ENCODE peak calls at places on chromosomes 3 and 15, in four cellular contexts. One of them, this sample, is unnamed.

GRCh38 chr15:28096411-28096719 is 2.8 kb downstream of the OCA2 start:
- DNase-seq in K562: no peak
- DNase-seq in SK-N-SH: no peak
- DNase-seq in GM12878: no peak
- DNase-seq in this sample: no peak

GRCh38 chr3:66592927-66593625 is 92.3 kb upstream of the LRIG1 start:
- DNase-seq in SK-N-SH: no peak
- DNase-seq in GM12878: no peak
- DNase-seq in K562: no peak
- DNase-seq in this sample: no peak

GRCh38 chr3:123319760-123320159 is 118.0 kb downstream of the SEC22A start:
- DNase-seq in K562: no peak
- DNase-seq in GM12878: no peak
- DNase-seq in SK-N-SH: peak
- DNase-seq in this sample: peak

GRCh38 chr3:169002689-169003088 is 660.8 kb downstream of the MECOM start:
- DNase-seq in GM12878: no peak
- DNase-seq in K562: no peak
- DNase-seq in SK-N-SH: no peak
- DNase-seq in this sample: no peak

GRCh38 chr3:131705558-131706051 is 202.8 kb upstream of the MRPL3 start:
- DNase-seq in K562: no peak
- DNase-seq in GM12878: no peak
- DNase-seq in SK-N-SH: no peak
- DNase-seq in this sample: no peak

GRCh38 chr3:102053375-102053989 is 204.2 kb downstream of the NFKBIZ start:
- DNase-seq in K562: no peak
- DNase-seq in SK-N-SH: no peak
- DNase-seq in GM12878: no peak
- DNase-seq in this sample: no peak

GRCh38 chr3:129344540-129345220 is 66.0 kb downstream of the HMCES start:
- DNase-seq in GM12878: no peak
- DNase-seq in SK-N-SH: no peak
- DNase-seq in K562: peak
- DNase-seq in this sample: peak

GRCh38 chr15:31439328-31439727 is 112.7 kb downstream of the KLF13 start:
- DNase-seq in SK-N-SH: no peak
- DNase-seq in GM12878: no peak
- DNase-seq in K562: peak
- DNase-seq in this sample: peak

GRCh38 chr3:175208316-175208715 is 349.2 kb downstream of the NAALADL2 start:
- DNase-seq in GM12878: no peak
- DNase-seq in SK-N-SH: no peak
- DNase-seq in K562: no peak
- DNase-seq in this sample: no peak

GRCh38 chr3:81726132-81726531 is 35.3 kb downstream of the GBE1 start:
- DNase-seq in K562: no peak
- DNase-seq in SK-N-SH: no peak
- DNase-seq in GM12878: no peak
- DNase-seq in this sample: no peak

GRCh38 chr3:81726735-81727134 is 34.7 kb downstream of the GBE1 start:
- DNase-seq in GM12878: no peak
- DNase-seq in SK-N-SH: no peak
- DNase-seq in K562: no peak
- DNase-seq in this sample: no peak

GRCh38 chr3:81718311-81718710 is 43.1 kb downstream of the GBE1 start:
- DNase-seq in SK-N-SH: no peak
- DNase-seq in GM12878: no peak
- DNase-seq in K562: no peak
- DNase-seq in this sample: no peak

GRCh38 chr3:81728766-81729544 is 32.5 kb downstream of the GBE1 start:
- DNase-seq in GM12878: no peak
- DNase-seq in K562: no peak
- DNase-seq in SK-N-SH: no peak
- DNase-seq in this sample: no peak

DNA sequence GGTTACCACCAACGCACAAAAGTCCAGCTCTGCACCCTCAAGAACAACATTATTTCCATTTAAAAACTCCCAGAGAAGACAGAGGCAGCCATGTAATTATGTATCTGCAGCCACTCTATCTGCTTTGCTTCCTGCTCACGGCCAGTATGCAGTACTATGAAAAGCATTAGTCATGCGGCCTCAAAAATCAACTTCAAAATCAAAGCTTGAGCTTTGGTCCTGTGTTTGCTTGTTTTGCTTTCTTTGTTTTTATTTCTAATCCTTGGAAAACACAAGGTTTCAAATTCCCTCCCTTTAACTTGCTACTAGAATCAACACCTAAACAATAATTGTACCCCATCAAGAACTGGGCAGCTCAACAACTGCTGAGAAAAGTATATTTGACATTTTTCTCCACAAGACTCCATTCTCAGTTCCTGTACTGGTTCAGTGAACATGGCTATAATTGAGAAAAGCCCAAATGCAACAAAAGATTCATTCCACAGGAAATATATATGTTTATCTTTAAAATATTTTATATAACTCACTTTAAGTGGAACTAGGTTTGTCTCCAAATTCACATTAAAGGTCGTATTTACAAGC is 37.6 kb downstream of the GBE1 start:
- DNase-seq in SK-N-SH: no peak
- DNase-seq in GM12878: no peak
- DNase-seq in K562: no peak
- DNase-seq in this sample: no peak
- TF ChIP-seq USF1 in SK-N-SH: no peak
- TF ChIP-seq USF1 in GM12878: no peak
- TF ChIP-seq USF1 in K562: no peak
- TF ChIP-seq USF1 in this sample: no peak

DNA sequence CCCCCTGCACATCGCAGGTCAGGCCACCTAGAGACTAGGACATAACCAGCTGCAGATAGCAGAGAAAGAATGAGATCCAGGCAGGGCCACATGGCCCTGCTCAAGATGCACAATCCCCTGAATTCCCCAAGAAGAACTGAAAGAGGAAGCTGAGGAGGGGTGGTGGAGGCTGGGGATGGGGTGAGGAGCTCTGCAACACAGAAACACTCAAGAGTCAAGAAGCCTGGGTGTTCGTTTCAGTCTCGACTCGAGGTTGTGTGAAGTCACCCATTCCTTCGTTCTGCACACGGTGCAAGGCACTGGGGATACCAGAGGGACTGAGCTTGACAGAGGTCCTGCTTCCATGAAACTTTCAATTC is 62.0 kb downstream of the TLE3 start:
- DNase-seq in SK-N-SH: no peak
- DNase-seq in K562: no peak
- DNase-seq in GM12878: peak
- DNase-seq in this sample: no peak
- TF ChIP-seq USF1 in SK-N-SH: no peak
- TF ChIP-seq USF1 in K562: no peak
- TF ChIP-seq USF1 in GM12878: no peak
- TF ChIP-seq USF1 in this sample: no peak

DNA sequence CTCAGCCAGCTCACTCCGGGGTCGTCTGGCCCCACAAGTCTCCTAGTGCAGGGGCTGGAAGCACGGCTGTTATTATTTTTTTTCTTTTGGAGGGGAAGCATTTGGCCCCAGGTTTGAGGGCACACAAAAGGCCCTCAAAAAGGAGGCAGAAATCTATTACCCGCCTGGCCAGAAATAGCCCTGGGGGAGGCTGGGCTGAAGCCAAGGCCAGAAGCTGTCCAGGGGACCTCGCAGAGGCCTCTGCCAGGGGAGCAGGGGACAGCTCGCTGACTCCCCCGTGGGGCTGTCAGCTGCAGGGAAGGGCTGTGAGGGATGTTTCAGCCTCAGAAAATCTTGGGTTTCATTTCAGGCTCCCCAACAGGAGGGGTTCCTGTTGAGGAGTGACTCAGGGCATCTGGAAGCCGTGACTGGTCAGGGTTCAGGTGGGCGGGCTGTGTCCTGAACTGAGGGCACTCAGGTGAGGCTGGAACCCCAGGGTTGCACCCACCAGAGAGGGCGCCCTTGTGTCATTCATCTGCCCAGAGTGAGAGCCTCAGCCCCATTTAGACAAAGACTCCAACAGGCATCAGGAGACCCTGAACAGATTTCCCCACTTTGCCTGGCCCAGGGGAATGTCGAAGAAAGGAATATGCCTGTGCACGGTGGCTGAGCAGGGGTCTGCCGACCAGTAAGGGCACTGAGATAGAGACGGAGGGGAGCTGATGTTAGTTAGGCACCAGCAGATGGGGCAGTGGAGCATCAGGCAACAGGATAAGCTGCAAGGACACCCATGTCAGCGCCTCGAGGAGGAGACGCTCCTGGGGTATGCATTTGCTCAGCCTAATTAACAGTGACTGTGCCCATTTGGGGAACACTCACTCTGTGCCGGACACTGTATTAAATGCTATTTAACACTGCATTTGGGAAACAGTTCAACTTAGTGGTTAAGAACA is 43.5 kb upstream of the SLC6A11 start:
- DNase-seq in K562: peak
- DNase-seq in GM12878: no peak
- DNase-seq in SK-N-SH: peak
- DNase-seq in this sample: peak
- TF ChIP-seq USF1 in K562: no peak
- TF ChIP-seq USF1 in GM12878: no peak
- TF ChIP-seq USF1 in SK-N-SH: no peak
- TF ChIP-seq USF1 in this sample: no peak

DNA sequence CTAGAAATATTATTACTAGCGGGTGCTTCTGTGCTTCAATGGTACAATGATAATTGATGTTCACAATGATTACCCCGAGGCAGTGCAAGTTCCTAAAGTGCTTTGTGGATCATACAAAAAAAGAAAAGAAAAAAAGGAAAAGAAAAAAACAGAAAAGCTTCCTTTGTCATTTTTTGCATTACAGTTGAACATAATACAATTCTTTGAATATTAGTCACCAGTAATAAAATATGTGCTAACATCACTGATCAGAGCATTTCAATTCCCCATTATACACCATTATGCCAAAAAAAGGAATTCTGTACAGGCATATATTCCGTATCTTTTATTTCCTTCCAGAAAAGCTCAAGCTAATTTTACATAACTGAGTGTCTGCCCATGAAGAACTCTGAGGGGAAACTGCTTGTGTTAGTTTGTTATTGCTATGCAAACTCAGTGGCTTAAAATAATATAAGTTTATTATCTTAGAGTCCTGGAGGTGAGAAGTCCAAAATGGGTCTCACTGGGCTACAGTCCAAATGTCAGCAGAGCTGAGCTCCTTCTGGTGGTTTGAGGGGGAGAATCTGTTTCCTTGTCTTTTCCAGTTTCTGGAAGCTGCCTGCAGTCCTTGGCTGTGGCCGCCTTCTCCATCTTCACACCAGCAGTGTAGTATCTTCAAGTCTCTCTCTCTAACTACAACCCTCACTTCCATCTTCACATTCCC is 377.9 kb downstream of the GAP43 start:
- DNase-seq in GM12878: no peak
- DNase-seq in SK-N-SH: no peak
- DNase-seq in K562: no peak
- DNase-seq in this sample: no peak
- TF ChIP-seq USF1 in GM12878: no peak
- TF ChIP-seq USF1 in SK-N-SH: no peak
- TF ChIP-seq USF1 in K562: no peak
- TF ChIP-seq USF1 in this sample: no peak

GRCh38 chr3:179624471-179624870 is 19.9 kb downstream of the NDUFB5 start:
- DNase-seq in SK-N-SH: no peak
- DNase-seq in K562: no peak
- DNase-seq in GM12878: no peak
- DNase-seq in this sample: no peak
- TF ChIP-seq USF1 in SK-N-SH: no peak
- TF ChIP-seq USF1 in K562: no peak
- TF ChIP-seq USF1 in GM12878: no peak
- TF ChIP-seq USF1 in this sample: no peak

GRCh38 chr15:100107606-100108225 is 234.1 kb downstream of the ADAMTS17 start:
- DNase-seq in GM12878: no peak
- DNase-seq in K562: no peak
- DNase-seq in SK-N-SH: no peak
- DNase-seq in this sample: no peak
- TF ChIP-seq USF1 in GM12878: no peak
- TF ChIP-seq USF1 in K562: no peak
- TF ChIP-seq USF1 in SK-N-SH: no peak
- TF ChIP-seq USF1 in this sample: no peak

DNA sequence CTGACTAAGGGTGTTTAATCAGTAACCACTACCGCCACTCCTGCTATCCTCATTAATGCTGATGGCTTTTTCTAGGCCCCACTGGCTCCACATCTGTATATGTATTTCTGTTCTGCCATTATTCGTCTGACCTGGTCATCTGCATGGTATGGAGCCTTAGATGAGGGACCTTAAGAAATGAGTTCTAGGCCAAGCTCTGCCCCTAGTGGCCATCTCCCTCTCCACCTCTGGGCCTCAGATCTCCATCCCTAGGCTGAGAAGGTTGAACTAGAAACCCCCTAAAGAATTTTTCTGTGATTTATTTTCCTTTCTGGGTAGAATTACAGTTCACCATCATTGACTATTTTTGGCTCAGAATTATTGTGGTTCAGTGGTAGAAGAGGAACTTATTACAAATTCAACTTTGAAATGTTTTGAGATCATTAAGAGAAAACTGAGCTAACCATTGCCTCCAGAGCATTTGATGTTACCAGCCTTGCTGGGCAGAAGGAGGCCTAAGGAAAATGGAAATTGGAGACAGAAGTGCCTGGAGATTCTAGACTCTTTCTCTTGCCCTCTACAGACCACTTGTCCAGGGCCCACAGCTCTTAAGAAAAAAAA is 325.2 kb upstream of the NR2E3 start:
- DNase-seq in K562: peak
- DNase-seq in GM12878: no peak
- DNase-seq in SK-N-SH: peak
- DNase-seq in this sample: peak
- TF ChIP-seq USF1 in K562: no peak
- TF ChIP-seq USF1 in GM12878: no peak
- TF ChIP-seq USF1 in SK-N-SH: no peak
- TF ChIP-seq USF1 in this sample: no peak